ENCODE peak calls at places on chromosomes 13 and 19, in seven cellular contexts. Y is substantia nigra; R is kidney glomerular epithelial cell; T is stimulated activated CD4-positive, alpha-beta T cell treated with anti-CD3 and anti-CD28 coated beads, Interleukin-2, amount 100 ng/mL, for 48 hours; O is activated T-cell treated with anti-CD3 and anti-CD28 coated beads, Interleukin-2, amount 50 U/mL, for 24 hours; S is adipocyte; D is GM03348. L is an unnamed sample.

GRCh38 chr19:32336259-32337111 is 8.9 kb upstream of the ZNF507 start:
- DNase-seq in D (peak; percentile 48), O (no peak), T (no peak), R (no peak), Y (no peak), S (peak; percentile 48), L (peak; percentile 27)

GRCh38 chr13:23378009-23378632 is 55.4 kb downstream of the SACS start:
- DNase-seq in R (peak; percentile 95), O (peak; percentile 51), T (peak; percentile 49), D (peak; percentile 91), S (peak; percentile 90), Y (no peak), L (peak; percentile 93)

GRCh38 chr19:55660404-55660803 is 5.6 kb downstream of the U2AF2 start:
- DNase-seq in D (no peak), Y (no peak), T (no peak), R (no peak), O (no peak), S (no peak), L (no peak)

GRCh38 chr13:87669379-87669978 is 1.7 kb upstream of the SLITRK5 start:
- DNase-seq in T (no peak), D (no peak), O (no peak), Y (no peak), R (peak; percentile 35), S (peak; percentile 15), L (peak; percentile 53)

GRCh38 chr19:1465191-1466016 is 13.6 kb downstream of the C19orf25 start:
- DNase-seq in T (no peak), O (peak; percentile 54), S (no peak), D (peak; percentile 56), R (no peak), Y (no peak), L (peak; percentile 19)

GRCh38 chr19:604355-604754 is 14.7 kb downstream of the HCN2 start:
- DNase-seq in O (no peak), D (no peak), T (peak; percentile 37), S (no peak), Y (no peak), R (no peak), L (no peak)

GRCh38 chr13:94956407-94957110 is 244.2 kb upstream of the SOX21 start:
- DNase-seq in D (no peak), S (no peak), R (no peak), O (no peak), T (no peak), Y (peak; percentile 14), L (no peak)

GRCh38 chr19:45253396-45254027 is 2.4 kb downstream of the MARK4 start:
- DNase-seq in R (no peak), O (peak; percentile 35), Y (no peak), D (peak; percentile 60), S (peak; percentile 32), T (no peak), L (peak; percentile 51)

GRCh38 chr19:49017666-49018351 is 918 bp upstream of the LHB start:
- DNase-seq in Y (no peak), D (peak; percentile 89), R (peak; percentile 21), S (peak; percentile 78), T (peak; percentile 49), O (peak; percentile 80), L (no peak)

GRCh38 chr13:87153371-87153770 is 517.8 kb upstream of the SLITRK5 start:
- DNase-seq in Y (no peak), D (no peak), T (no peak), R (no peak), S (no peak), O (no peak), L (no peak)

GRCh38 chr19:5014941-5015340 is 46.0 kb downstream of the KDM4B start:
- DNase-seq in O (no peak), Y (no peak), S (no peak), T (no peak), R (no peak), D (no peak), L (no peak)

GRCh38 chr13:108266316-108266936 is 3.1 kb upstream of the TNFSF13B start:
- DNase-seq in O (no peak), S (no peak), T (no peak), D (no peak), R (no peak), Y (no peak), L (no peak)

GRCh38 chr13:22931576-22931975 is 249.2 kb upstream of the SGCG start:
- DNase-seq in O (no peak), T (no peak), R (no peak), D (no peak), S (no peak), Y (no peak), L (no peak)

GRCh38 chr19:40609561-40610395 is 8.6 kb downstream of the LTBP4 start:
- DNase-seq in D (peak; percentile 97), O (peak; percentile 96), R (peak; percentile 36), Y (peak; percentile 47), S (peak; percentile 84), T (peak; percentile 95), L (peak; percentile 71)

GRCh38 chr19:7450243-7451223 is 38.3 kb downstream of the PEX11G start:
- DNase-seq in D (no peak), Y (no peak), O (no peak), R (no peak), S (peak; percentile 19), T (no peak), L (peak; percentile 41)

GRCh38 chr13:43009506-43009905 is 13.9 kb upstream of the DNAJC15 start:
- DNase-seq in Y (no peak), R (no peak), T (no peak), O (no peak), D (peak; percentile 51), S (peak; percentile 71), L (no peak)

GRCh38 chr19:9952276-9952675 is 16.0 kb upstream of the OLFM2 start:
- DNase-seq in S (no peak), D (no peak), T (no peak), R (no peak), O (no peak), Y (no peak), L (no peak)

GRCh38 chr19:41587101-41587837 is 11.3 kb downstream of the CEACAM21 start:
- DNase-seq in Y (no peak), T (no peak), O (no peak), R (no peak), D (no peak), S (no peak), L (no peak)

GRCh38 chr13:110746443-110746842 is 32.9 kb downstream of the ING1 start:
- DNase-seq in R (no peak), T (no peak), O (no peak), Y (no peak), S (peak; percentile 37), D (no peak), L (no peak)

GRCh38 chr19:35585844-35586243 is at the start of gene PMIS2:
- DNase-seq in R (no peak), S (no peak), T (no peak), Y (no peak), D (peak; percentile 29), O (peak; percentile 34), L (no peak)

GRCh38 chr13:48233097-48233885 is at the start of gene ITM2B:
- DNase-seq in D (peak; percentile 97), T (peak; percentile 43), Y (peak; percentile 79), S (peak; percentile 86), R (peak; percentile 37), O (peak; percentile 81), L (peak; percentile 34)

GRCh38 chr13:95128045-95128643 is 173.1 kb downstream of the ABCC4 start:
- DNase-seq in S (no peak), Y (no peak), D (no peak), O (no peak), T (no peak), R (peak; percentile 47), L (peak; percentile 86)

GRCh38 chr19:16386619-16387240 is 62.1 kb downstream of the KLF2 start:
- DNase-seq in R (no peak), D (peak; percentile 84), S (peak; percentile 69), T (no peak), O (no peak), Y (peak; percentile 16), L (peak; percentile 53)

GRCh38 chr19:13430790-13431582 is 75.3 kb downstream of the CACNA1A start:
- DNase-seq in S (peak; percentile 56), T (peak; percentile 43), D (peak; percentile 74), R (peak; percentile 6), Y (peak; percentile 4), O (peak; percentile 62), L (peak; percentile 30)

L was measured in renal cortical epithelial cell.